ENCODE peak calls at places on chromosomes 4 and X, in six cellular contexts. J is fibroblast of the aortic adventitia, M is lower lobe of right lung, E is body of pancreas, A is AG04449, K is fibroblast of mammary gland. W is an unnamed sample.

GRCh38 chr4:177485528-177485927 is 43.3 kb upstream of the AGA start:
- DNase-seq in J (peak), M (no peak), E (no peak), A (no peak), K (peak), W (peak)

GRCh38 chr4:33052241-33052640 is 2332.1 kb downstream of the PCDH7 start:
- DNase-seq in J (peak), M (no peak), E (no peak), A (no peak), K (peak), W (no peak)

GRCh38 chrX:2549874-2550273 is 49.1 kb upstream of the DHRSX start:
- DNase-seq in J (no peak), M (no peak), E (peak), A (no peak), K (no peak), W (no peak)

GRCh38 chrX:43386872-43387271 is 269.2 kb upstream of the MAOA start:
- DNase-seq in J (no peak), M (no peak), E (no peak), A (no peak), K (no peak), W (no peak)

GRCh38 chrX:145484740-145485139 is 237.4 kb downstream of the SPANXN1 start:
- DNase-seq in J (no peak), M (no peak), E (no peak), A (no peak), K (no peak), W (no peak)

GRCh38 chrX:11953615-11954014 is 184.7 kb upstream of the FRMPD4 start:
- DNase-seq in J (peak), M (no peak), E (no peak), A (peak), K (peak), W (peak)

GRCh38 chr4:55795342-55795741 is 24.2 kb upstream of the EXOC1L start:
- DNase-seq in J (no peak), M (no peak), E (no peak), A (no peak), K (no peak), W (no peak)

GRCh38 chr4:25861951-25862410 is 807 bp downstream of the SEL1L3 start:
- DNase-seq in J (peak), M (peak), E (peak), A (no peak), K (peak), W (peak)

GRCh38 chr4:126888968-126889367 is 743.8 kb upstream of the INTU start:
- DNase-seq in J (peak), M (no peak), E (no peak), A (peak), K (peak), W (no peak)

GRCh38 chr4:151676301-151676700 is 84.5 kb downstream of the GATB start:
- DNase-seq in J (peak), M (no peak), E (no peak), A (peak), K (peak), W (peak)

GRCh38 chr4:6591781-6592180 is 16.8 kb downstream of the MAN2B2 start:
- DNase-seq in J (no peak), M (no peak), E (no peak), A (no peak), K (no peak), W (no peak)

GRCh38 chr4:84631573-84631972 is 48.6 kb downstream of the CDS1 start:
- DNase-seq in J (peak), M (no peak), E (no peak), A (no peak), K (peak), W (peak)

GRCh38 chr4:122823476-122823875 is 3.2 kb upstream of the FGF2 start:
- DNase-seq in J (no peak), M (no peak), E (no peak), A (no peak), K (peak), W (no peak)
- H3K4me3 ChIP-seq in J (no peak), M (no peak), E (no peak), A (no peak), K (no peak), W (no peak)

GRCh38 chr4:111806331-111806730 is 338.9 kb upstream of the FAM241A start:
- DNase-seq in J (no peak), M (no peak), E (no peak), A (no peak), K (no peak), W (no peak)
- TF ChIP-seq CTCF in J (no peak), M (no peak), E (no peak), A (no peak), K (peak), W (no peak)

DNA sequence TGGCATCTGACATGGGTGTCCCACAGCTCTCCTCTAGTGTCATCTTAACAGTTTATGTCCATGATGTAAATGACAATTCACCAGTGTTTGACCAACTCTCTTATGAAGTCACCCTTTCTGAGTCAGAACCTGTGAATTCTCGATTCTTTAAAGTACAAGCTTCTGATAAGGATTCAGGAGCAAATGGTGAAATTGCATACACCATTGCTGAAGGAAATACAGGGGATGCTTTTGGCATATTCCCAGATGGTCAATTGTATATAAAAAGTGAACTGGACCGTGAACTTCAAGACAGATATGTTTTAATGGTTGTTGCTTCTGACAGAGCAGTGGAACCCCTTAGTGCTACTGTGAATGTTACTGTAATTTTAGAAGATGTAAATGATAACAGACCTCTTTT is 4.6 kb downstream of the FAT4 start:
- DNase-seq in J (peak), M (no peak), E (no peak), A (no peak), K (no peak), W (peak)
- H3K4me3 ChIP-seq in J (peak), M (no peak), E (no peak), A (no peak), K (no peak), W (no peak)

GRCh38 chrX:40154853-40155616 is 57.3 kb upstream of the BCOR start:
- DNase-seq in J (peak), M (peak), E (peak), A (no peak), K (peak), W (peak)

GRCh38 chrX:40155617-40156471 is 58.1 kb upstream of the BCOR start:
- DNase-seq in J (no peak), M (no peak), E (no peak), A (no peak), K (no peak), W (no peak)

GRCh38 chrX:40156472-40157227 is 58.9 kb upstream of the BCOR start:
- DNase-seq in J (no peak), M (no peak), E (no peak), A (no peak), K (no peak), W (no peak)

GRCh38 chrX:40157228-40158035 is 59.7 kb upstream of the BCOR start:
- DNase-seq in J (no peak), M (no peak), E (no peak), A (no peak), K (no peak), W (no peak)

GRCh38 chrX:40158036-40158706 is 60.4 kb upstream of the BCOR start:
- DNase-seq in J (no peak), M (peak), E (no peak), A (no peak), K (no peak), W (peak)
- TF ChIP-seq CTCF in J (peak), M (peak), E (no peak), A (peak), K (no peak), W (no peak)

DNA sequence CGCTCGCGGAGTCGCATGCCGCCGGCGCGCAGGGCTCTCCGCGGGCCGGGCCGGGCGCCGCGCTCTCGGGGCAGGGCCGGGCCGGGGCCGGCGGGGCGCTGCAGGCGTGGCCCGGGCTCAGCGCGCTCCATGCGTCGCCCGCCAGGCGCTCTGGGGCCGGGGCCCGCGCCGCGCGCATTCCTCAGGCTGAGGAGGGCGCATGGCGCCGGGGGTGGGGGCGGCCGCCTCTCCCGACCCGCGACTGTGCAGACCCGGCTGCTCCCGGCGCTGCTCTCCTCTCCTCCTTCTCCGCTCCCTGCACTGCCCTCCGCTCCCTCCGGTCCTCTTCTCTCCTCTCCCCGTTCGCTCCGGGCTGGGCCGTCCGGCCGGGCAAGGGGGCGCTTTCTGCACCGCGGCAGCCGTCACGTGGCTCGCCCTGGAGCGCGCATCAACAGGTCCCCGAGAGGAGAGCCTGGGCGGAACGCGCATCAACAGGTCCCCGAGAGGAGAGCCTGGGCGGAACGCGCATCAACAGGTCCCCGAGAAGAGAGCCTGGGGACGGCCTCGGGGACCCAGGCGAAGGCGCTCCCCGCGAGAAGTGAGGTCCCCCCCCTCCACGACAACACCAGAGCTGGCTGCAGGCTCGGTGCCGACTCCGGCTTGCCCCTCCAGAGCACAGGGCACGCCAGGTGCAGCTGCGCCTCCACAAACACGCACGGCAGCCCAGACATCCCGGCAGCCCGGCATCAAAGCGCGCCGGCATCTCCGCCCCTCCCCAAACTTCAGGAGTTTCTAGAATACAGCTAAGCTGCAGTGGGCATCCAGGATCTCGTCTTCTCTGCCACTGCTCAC is 12.9 kb downstream of the PPP2R3B start:
- DNase-seq in J (no peak), M (no peak), E (no peak), A (no peak), K (no peak), W (peak)
- H3K4me3 ChIP-seq in J (peak), M (peak), E (no peak), A (peak), K (peak), W (peak)

GRCh38 chrX:10014462-10015373 is 47.6 kb downstream of the CLDN34 start:
- DNase-seq in J (peak), M (peak), E (peak), A (no peak), K (peak), W (peak)

GRCh38 chrX:10016516-10017132 is 49.5 kb downstream of the CLDN34 start:
- DNase-seq in J (peak), M (no peak), E (no peak), A (no peak), K (no peak), W (no peak)

GRCh38 chrX:10012776-10013175 is 45.6 kb downstream of the CLDN34 start:
- DNase-seq in J (no peak), M (no peak), E (no peak), A (no peak), K (no peak), W (no peak)

GRCh38 chrX:10017866-10018265 is 50.7 kb downstream of the CLDN34 start:
- DNase-seq in J (peak), M (no peak), E (no peak), A (no peak), K (peak), W (peak)

GRCh38 chrX:10015711-10016515 is 48.8 kb downstream of the CLDN34 start:
- DNase-seq in J (no peak), M (peak), E (peak), A (no peak), K (no peak), W (peak)
- TF ChIP-seq CTCF in J (no peak), M (no peak), E (no peak), A (no peak), K (no peak), W (no peak)

GRCh38 chrX:45372151-45372550 is 171.5 kb upstream of the DIPK2B start:
- DNase-seq in J (no peak), M (no peak), E (no peak), A (no peak), K (no peak), W (no peak)
- H3K4me3 ChIP-seq in J (no peak), M (no peak), E (no peak), A (no peak), K (no peak), W (no peak)

DNA sequence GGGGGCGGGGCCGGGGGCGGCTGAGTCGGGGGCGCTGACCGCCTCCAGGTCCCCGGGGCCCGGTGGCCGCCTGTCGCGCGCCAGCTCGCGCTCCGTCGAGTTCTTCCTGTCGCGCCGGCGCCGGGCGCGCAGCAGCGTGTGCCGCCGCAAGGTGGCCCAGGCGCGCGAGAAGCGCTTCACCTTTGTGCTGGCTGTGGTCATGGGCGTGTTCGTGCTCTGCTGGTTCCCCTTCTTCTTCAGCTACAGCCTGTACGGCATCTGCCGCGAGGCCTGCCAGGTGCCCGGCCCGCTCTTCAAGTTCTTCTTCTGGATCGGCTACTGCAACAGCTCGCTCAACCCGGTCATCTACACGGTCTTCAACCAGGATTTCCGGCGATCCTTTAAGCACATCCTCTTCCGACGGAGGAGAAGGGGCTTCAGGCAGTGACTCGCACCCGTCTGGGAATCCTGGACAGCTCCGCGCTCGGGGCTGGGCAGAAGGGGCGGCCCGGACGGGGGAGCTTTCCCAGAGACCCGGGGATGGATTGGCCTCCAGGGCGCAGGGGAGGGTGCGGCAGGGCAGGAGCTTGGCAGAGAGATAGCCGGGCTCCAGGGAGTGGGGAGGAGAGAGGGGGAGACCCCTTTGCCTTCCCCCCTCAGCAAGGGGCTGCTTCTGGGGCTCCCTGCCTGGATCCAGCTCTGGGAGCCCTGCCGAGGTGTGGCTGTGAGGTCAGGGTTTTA is 1.5 kb downstream of the ADRA2C start:
- DNase-seq in J (peak), M (no peak), E (peak), A (no peak), K (no peak), W (no peak)
- TF ChIP-seq CTCF in J (no peak), M (no peak), E (no peak), A (no peak), K (no peak), W (no peak)

GRCh38 chr4:173135241-173135847 is 33.3 kb upstream of the GALNT7 start:
- DNase-seq in J (peak), M (no peak), E (no peak), A (no peak), K (peak), W (peak)
- H3K4me3 ChIP-seq in J (no peak), M (no peak), E (no peak), A (no peak), K (no peak), W (no peak)

DNA sequence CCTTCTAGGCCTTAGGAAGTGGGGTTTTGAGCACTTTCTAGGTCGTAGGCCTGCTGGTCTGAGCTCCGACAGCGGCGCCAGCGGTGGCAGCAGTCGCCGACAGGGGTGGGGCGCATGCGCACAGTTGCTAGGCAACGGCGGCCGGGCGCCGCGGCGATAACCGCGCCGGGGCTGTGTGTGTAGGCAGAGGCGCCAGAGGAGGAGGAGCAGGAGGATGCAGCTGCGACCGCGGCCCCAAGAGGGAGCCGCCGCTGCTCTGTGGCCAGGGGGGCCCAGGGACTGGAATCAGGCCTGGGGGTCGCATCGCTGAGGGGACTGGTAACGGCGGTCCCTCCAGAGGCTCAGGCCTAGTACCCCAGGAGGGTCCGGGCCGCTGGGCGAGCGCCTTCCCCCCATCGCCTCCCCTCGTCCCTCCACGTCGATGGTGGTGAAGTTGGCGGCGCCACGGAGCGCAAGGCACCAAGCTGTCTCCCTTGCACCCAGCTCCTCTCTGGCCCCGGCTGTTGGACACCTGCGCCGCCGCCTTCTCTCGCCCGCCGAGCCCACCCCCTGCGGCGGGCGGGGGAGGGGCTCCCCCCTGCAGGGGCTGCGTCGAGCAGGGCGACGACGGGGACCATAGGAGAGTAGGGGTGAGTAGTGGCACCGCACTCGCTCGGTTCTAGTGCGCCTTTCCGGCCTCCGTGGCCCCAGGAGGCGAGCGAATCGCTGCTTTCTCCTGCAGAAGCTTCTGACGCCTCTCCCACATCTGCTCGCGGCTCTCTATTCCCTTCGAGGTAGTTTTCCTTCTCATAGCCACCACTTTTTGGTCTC is 58.6 kb upstream of the ZC4H2 start:
- DNase-seq in J (peak), M (peak), E (peak), A (no peak), K (peak), W (peak)
- TF ChIP-seq CTCF in J (peak), M (peak), E (no peak), A (peak), K (peak), W (peak)